ENCODE peak calls at places on chromosomes 1 and 21, in five cellular contexts. W, D, Q, U and G are unnamed samples.

GRCh38 chr1:109350182-109350581 is 43.4 kb upstream of the MYBPHL start:
- DNase-seq in W (no peak), D (no peak), Q (no peak), U (no peak), G (no peak)

GRCh38 chr1:17046043-17046657 is 7.7 kb downstream of the SDHB start:
- DNase-seq in W (peak; percentile 47), D (peak; percentile 55), Q (no peak), U (no peak), G (no peak)

GRCh38 chr1:234599617-234600417 is 10.2 kb downstream of the IRF2BP2 start:
- DNase-seq in W (peak; percentile 82), D (peak; percentile 96), Q (peak; percentile 94), U (peak; percentile 75), G (peak; percentile 97)

GRCh38 chr21:21232320-21232719 is 234.1 kb downstream of the NCAM2 start:
- DNase-seq in W (no peak), D (peak; percentile 35), Q (peak; percentile 44), U (no peak), G (no peak)

GRCh38 chr1:232249335-232249734 is 380.6 kb downstream of the SIPA1L2 start:
- DNase-seq in W (no peak), D (no peak), Q (no peak), U (no peak), G (no peak)

GRCh38 chr1:55741516-55741915 is 526.4 kb upstream of the USP24 start:
- DNase-seq in W (peak; percentile 49), D (no peak), Q (no peak), U (no peak), G (no peak)

GRCh38 chr1:229070168-229070567 is 200.7 kb upstream of the RAB4A start:
- DNase-seq in W (peak; percentile 22), D (peak; percentile 21), Q (peak; percentile 93), U (peak; percentile 46), G (peak; percentile 97)

GRCh38 chr21:42696026-42696380 is 42.6 kb downstream of the PDE9A start:
- DNase-seq in W (no peak), D (no peak), Q (no peak), U (no peak), G (no peak)

GRCh38 chr1:161166669-161167548 is 683 bp downstream of the PPOX start:
- DNase-seq in W (no peak), D (peak; percentile 59), Q (peak; percentile 48), U (no peak), G (no peak)

GRCh38 chr1:25675729-25676476 is 59.3 kb downstream of the MAN1C1 start:
- DNase-seq in W (no peak), D (no peak), Q (no peak), U (no peak), G (no peak)

GRCh38 chr1:176932114-176933104 is 232.1 kb downstream of the ASTN1 start:
- DNase-seq in W (peak; percentile 16), D (peak; percentile 22), Q (no peak), U (no peak), G (no peak)

GRCh38 chr21:29342394-29342957 is 43.8 kb downstream of the BACH1 start:
- DNase-seq in W (peak; percentile 99), D (no peak), Q (no peak), U (peak; percentile 19), G (peak; percentile 58)

GRCh38 chr1:221708076-221708571 is 33.8 kb downstream of the DUSP10 start:
- DNase-seq in W (peak; percentile 76), D (no peak), Q (peak; percentile 62), U (no peak), G (no peak)

GRCh38 chr1:50936321-50936720 is 23.7 kb downstream of the FAF1 start:
- DNase-seq in W (no peak), D (no peak), Q (no peak), U (no peak), G (no peak)

GRCh38 chr1:56496861-56497772 is 82.2 kb downstream of the PLPP3 start:
- DNase-seq in W (no peak), D (no peak), Q (no peak), U (no peak), G (no peak)

GRCh38 chr1:208084220-208084619 is 160.0 kb downstream of the PLXNA2 start:
- DNase-seq in W (no peak), D (no peak), Q (no peak), U (no peak), G (peak; percentile 68)

GRCh38 chr1:18921506-18922251 is 19.3 kb upstream of the ALDH4A1 start:
- DNase-seq in W (no peak), D (no peak), Q (no peak), U (no peak), G (no peak)

GRCh38 chr1:176058686-176059085 is 148.4 kb downstream of the COP1 start:
- DNase-seq in W (no peak), D (peak; percentile 89), Q (no peak), U (no peak), G (no peak)

GRCh38 chr1:156727914-156728598 is at the start of gene METTL25B:
- DNase-seq in W (peak; percentile 63), D (peak; percentile 87), Q (peak; percentile 85), U (peak; percentile 51), G (peak; percentile 96)

GRCh38 chr1:7177438-7178126 is 392.3 kb downstream of the CAMTA1 start:
- DNase-seq in W (no peak), D (no peak), Q (no peak), U (no peak), G (no peak)

GRCh38 chr1:60620107-60620506 is 462.3 kb upstream of the NFIA start:
- DNase-seq in W (no peak), D (no peak), Q (no peak), U (no peak), G (no peak)

GRCh38 chr21:30430170-30430655 is at the start of gene KRTAP13-4:
- DNase-seq in W (no peak), D (no peak), Q (no peak), U (no peak), G (no peak)

DNA sequence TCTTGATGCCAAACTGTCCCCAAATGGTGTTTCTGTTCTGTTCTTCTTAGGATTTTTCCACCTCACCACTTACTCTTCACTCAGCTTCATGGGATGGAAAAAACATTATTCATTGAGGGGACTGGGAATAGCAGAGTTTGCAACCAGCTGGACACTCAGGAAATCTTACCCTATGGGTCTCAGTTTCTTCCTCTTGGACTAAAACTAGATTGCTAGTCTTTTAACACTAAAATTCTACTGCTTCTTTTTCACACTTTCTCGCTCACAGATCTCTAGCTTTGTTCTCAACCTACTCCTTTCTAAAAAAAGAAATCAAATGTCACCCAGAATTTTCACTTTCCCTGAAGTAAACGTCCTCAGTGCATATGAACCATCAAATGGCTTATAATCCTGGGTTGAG is 4.8 kb downstream of the KMO start:
- DNase-seq in W (no peak), D (no peak), Q (no peak), U (no peak), G (no peak)
- H3K4me1 ChIP-seq in W (peaks cover 3% of the 10 kb centered on the region), D (peaks cover 5% of the 10 kb centered on the region), Q (no peaks in the 10 kb centered on the region), U (no peaks in the 10 kb centered on the region), G (no peaks in the 10 kb centered on the region)

DNA sequence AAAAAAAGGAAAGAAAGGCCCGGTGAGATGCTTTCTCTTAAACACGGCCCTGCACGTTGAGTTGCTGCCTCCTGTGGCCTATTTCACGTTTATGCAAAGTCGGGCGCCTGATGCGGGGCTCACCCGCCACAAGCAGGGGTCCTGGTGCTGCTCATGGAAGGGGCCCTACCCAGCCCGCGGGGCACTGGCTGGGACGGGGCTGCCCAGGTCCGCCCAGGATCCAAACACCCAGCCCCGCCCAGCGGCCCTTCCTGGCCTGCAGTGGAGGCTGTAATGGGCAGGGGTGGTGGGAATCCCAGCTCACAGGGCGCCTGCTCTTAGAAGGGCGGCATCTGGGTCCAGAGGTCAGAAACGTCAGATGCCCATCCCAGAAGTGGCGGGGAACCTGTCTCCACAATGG is 1.6 kb downstream of the COL6A2 start:
- DNase-seq in W (no peak), D (no peak), Q (no peak), U (peak; percentile 13), G (peak; percentile 79)
- H3K4me3 ChIP-seq in W (peak overlapping the region; percentile 76), D (no peak overlapping the region), Q (no peak overlapping the region), U (peak overlapping the region; percentile 78), G (peak overlapping the region; percentile 68)

DNA sequence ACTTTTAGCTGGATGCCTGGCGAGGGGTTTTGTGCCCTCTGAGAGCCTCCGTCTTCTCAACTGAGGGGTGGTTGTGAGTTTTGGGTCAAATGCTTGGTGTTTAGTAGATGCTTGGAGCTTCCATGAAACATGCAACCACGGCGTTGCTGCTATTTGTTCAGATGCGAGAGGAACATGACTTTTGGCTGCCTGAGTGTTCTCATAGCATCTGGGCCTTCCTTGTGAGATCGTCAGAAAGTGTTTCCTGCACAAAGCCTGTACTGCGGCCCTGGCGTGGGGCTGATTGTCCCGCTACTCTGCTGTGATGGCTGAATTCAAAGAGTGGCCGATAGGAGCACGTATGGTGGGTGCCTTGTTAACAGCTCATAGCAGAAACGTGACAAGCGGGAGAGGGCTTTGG is 69.8 kb upstream of the FAM3B start:
- DNase-seq in W (no peak), D (no peak), Q (no peak), U (no peak), G (no peak)
- H3K4me1 ChIP-seq in W (peaks cover 31% of the 10 kb centered on the region), D (peaks cover 8% of the 10 kb centered on the region), Q (no peaks in the 10 kb centered on the region), U (peaks cover 12% of the 10 kb centered on the region), G (no peaks in the 10 kb centered on the region)

GRCh38 chr21:43956019-43956666 is 56.0 kb upstream of the TRAPPC10 start:
- DNase-seq in W (no peak), D (no peak), Q (no peak), U (no peak), G (no peak)
- H3K4me3 ChIP-seq in W (no peak overlapping the region), D (no peak overlapping the region), Q (no peak overlapping the region), U (no peak overlapping the region), G (no peak overlapping the region)

GRCh38 chr1:170586942-170587593 is 55.1 kb downstream of the GORAB start:
- DNase-seq in W (peak; percentile 69), D (no peak), Q (no peak), U (no peak), G (no peak)

GRCh38 chr1:170583186-170583585 is 51.2 kb downstream of the GORAB start:
- DNase-seq in W (no peak), D (no peak), Q (no peak), U (no peak), G (no peak)

GRCh38 chr1:170590921-170591705 is 59.1 kb downstream of the GORAB start:
- DNase-seq in W (no peak), D (no peak), Q (no peak), U (no peak), G (no peak)

GRCh38 chr1:170581041-170581440 is 49.1 kb downstream of the GORAB start:
- DNase-seq in W (no peak), D (no peak), Q (no peak), U (no peak), G (no peak)

GRCh38 chr1:170586321-170586855 is 54.4 kb downstream of the GORAB start:
- DNase-seq in W (peak; percentile 59), D (no peak), Q (no peak), U (no peak), G (no peak)
- H3K4me1 ChIP-seq in W (peaks cover 8% of the 10 kb centered on the region), D (no peaks in the 10 kb centered on the region), Q (peaks cover 6% of the 10 kb centered on the region), U (peaks cover 16% of the 10 kb centered on the region), G (no peaks in the 10 kb centered on the region)